ENCODE peak calls at places on chromosome 5, in five cellular contexts. W is retinal pigment epithelial cell, U is left ventricle myocardium inferior, S is stomach, A is fibroblast of mammary gland. C is an unnamed sample.

GRCh38 chr5:51388488-51389325 is 5.5 kb downstream of the ISL1 start:
- DNase-seq in W (no peak), U (no peak), S (no peak), A (no peak), C (no peak)

GRCh38 chr5:119951330-119951934 is 322.1 kb downstream of the FAM170A start:
- DNase-seq in W (no peak), U (no peak), S (peak), A (no peak), C (no peak)

GRCh38 chr5:94615843-94616242 is 2.6 kb downstream of the KIAA0825 start:
- DNase-seq in W (no peak), U (no peak), S (no peak), A (no peak), C (no peak)

GRCh38 chr5:156473271-156473935 is 146.4 kb downstream of the SGCD start:
- DNase-seq in W (no peak), U (no peak), S (no peak), A (peak), C (peak)

GRCh38 chr5:77080905-77081304 is 6.2 kb downstream of the ZBED3 start:
- DNase-seq in W (no peak), U (no peak), S (no peak), A (no peak), C (no peak)

GRCh38 chr5:66987949-66988838 is 208.4 kb downstream of the CD180 start:
- DNase-seq in W (no peak), U (no peak), S (no peak), A (peak), C (peak)

GRCh38 chr5:145483211-145483610 is 351.9 kb downstream of the PRELID2 start:
- DNase-seq in W (no peak), U (no peak), S (no peak), A (peak), C (peak)

GRCh38 chr5:141515946-141516647 is 27.2 kb downstream of the PCDHGC5 start:
- DNase-seq in W (no peak), U (no peak), S (no peak), A (no peak), C (no peak)

GRCh38 chr5:151214614-151215545 is 9.0 kb downstream of the CCDC69 start:
- DNase-seq in W (no peak), U (no peak), S (no peak), A (no peak), C (no peak)

GRCh38 chr5:31640573-31640972 is 1.6 kb downstream of the PDZD2 start:
- DNase-seq in W (no peak), U (no peak), S (no peak), A (no peak), C (no peak)

GRCh38 chr5:154166901-154167791 is 23.4 kb upstream of the GALNT10 start:
- DNase-seq in W (no peak), U (no peak), S (no peak), A (no peak), C (no peak)

GRCh38 chr5:168118042-168118668 is 173.3 kb upstream of the WWC1 start:
- DNase-seq in W (no peak), U (no peak), S (no peak), A (no peak), C (no peak)

DNA sequence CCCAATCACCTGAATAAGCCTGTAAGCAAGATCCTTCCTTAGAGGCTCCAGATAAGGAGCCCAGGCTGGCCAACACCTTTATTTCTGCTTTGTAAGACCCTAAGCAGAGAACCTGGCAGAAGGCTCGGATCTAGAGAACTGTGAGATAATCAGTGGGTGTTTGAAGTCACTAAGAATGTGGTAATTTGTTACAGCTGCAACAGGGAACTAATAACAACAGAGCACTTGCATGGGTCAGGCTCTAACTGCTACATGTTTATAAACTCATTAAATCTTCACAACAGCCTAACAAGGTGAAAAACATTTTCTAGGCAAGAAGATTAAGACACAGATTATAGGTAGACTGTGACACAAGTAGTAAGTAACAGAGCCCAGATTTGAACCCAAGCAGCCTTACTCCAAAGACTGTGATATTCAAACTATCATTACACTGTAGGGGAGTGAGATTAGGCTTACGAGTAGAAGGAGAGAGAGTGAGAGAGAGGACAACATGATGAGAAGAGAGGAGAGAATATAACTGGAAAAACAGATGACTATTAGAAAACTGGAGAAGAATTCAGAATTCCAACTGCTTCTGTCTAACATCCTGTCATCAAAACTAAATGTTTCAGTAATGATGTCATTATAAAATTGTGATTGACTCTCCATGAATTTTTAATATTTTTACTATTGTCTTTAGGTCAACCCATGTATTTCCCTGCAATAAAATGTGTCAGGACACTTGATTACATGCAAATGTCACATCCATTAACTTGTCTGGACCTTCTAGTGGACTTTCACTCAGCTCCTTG is 290.9 kb upstream of the RGMB start:
- DNase-seq in W (no peak), U (no peak), S (no peak), A (peak), C (no peak)
- H3K4me3 ChIP-seq in W (no peak), U (no peak), S (no peak), A (no peak), C (no peak)

GRCh38 chr5:115749016-115749415 is 67.4 kb downstream of the CDO1 start:
- DNase-seq in W (no peak), U (no peak), S (no peak), A (no peak), C (no peak)
- H3K4me3 ChIP-seq in W (no peak), U (no peak), S (no peak), A (no peak), C (no peak)

DNA sequence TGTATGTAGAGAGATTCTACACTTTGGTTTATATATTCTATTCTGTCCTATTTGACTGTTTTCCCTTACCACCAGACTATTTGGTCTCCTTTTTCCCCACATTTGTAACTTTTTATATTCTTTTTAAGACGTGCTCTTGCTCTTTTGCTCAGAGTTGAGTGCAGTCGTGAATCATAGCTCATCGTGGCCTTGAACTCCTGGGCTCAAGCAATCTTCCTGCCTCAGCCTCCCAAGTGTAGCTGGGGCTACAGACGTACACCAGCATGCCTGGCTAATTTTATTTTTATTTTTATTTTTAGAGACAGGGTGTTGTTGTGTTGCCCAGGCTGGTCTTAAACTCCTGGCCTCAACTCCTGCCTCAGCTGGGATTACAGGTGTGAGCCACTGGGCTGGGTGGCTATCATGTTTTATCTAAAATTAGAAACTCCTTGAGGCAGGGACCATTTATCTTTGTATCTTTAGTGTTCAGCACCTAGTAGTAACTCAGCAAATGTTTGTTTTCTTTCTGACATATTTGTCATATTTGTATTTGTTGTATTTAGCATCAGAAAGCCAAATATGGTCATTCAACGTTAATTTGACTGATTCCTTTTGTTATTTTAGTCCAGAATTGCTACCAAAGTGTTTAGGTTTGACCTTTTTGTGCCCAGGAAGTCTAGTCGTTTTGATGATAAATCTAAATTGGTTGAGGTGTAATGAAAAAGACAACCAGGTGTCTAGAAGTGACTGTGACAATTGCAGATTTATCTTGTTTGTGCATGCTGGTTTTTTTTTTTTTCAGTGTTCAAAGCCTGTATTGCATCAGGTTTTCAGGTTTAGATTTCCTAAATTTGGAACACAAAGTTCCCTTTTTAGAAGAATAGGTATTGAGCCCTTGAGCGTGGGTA is 44.3 kb downstream of the ERBIN start:
- DNase-seq in W (no peak), U (no peak), S (no peak), A (no peak), C (no peak)
- H3K4me3 ChIP-seq in W (no peak), U (no peak), S (no peak), A (no peak), C (no peak)

DNA sequence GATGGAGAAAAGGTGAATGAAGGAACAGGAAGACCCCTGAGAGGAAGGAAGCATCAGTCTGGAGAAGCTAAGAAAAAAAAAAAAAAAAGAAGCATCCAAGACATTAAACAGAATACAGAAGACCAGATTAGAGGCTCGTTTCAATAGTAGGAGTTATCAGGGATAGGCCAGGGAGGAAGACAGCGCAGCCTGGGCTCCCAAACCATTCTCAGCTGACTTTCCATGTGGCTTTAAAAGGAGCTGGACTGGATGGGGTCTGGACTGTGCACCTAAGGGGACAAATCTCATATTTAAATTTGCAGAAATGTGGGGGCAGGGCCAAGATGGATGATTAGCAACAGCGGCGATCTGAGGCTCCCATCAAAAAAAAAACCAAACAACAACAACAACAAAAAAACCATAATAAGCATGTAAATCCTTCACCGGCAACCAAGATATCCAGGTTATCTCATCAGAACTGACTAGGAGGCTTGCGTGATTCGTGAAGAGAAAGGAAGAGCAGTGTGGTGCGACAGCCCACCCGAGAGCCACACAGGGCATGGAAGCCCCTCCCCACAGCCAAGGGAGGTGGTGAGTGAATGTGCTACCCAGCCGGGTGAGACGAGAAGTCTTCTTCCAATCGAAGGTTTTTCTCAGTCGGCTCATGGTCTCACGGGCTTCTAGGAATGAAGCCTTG is 114.9 kb upstream of the ADAMTS16 start:
- DNase-seq in W (no peak), U (no peak), S (no peak), A (no peak), C (no peak)
- H3K4me3 ChIP-seq in W (no peak), U (no peak), S (no peak), A (no peak), C (no peak)

DNA sequence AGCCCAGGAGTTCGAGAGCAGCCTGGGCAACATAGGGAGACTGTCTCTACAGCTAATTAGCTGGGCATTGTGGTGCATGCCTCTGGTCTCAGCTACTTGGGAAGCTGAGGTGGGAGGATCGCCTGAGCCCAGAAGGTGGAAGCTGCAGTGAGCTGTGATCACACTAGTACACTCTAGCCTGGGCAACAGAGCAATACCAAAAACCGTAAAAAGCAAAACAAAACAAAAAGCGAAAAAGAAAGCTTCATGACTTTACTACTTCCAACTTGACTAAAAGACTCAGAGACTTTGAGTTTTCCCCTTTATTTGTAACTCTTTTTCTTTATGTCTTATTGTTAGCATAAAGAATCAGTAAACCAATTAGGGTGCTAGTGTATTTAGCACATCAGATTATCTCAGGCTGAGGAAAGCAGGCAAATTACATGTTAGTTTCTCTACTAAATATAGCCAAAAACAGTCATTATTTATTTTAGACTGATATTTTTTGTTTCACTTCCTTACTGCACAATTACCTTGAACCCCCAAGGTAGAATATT is 5.4 kb downstream of the RAD17 start:
- DNase-seq in W (no peak), U (no peak), S (no peak), A (no peak), C (no peak)
- H3K4me3 ChIP-seq in W (no peak), U (no peak), S (no peak), A (no peak), C (no peak)

C was measured in fibroblast of the aortic adventitia.